ENCODE peak calls at places on chromosomes 12 and 14, in four cellular contexts. H, Z, E and N are unnamed samples.
A peak's percentile ranks its signal among the peaks of the same experiment; 100 is the strongest.

GRCh38 chr14:38199768-38200167 is 7.9 kb upstream of the SSTR1 start:
- DNase-seq in H (no peak), Z (no peak), E (no peak), N (no peak)

GRCh38 chr14:99274346-99275221 is 2.6 kb upstream of the BCL11B start:
- DNase-seq in H (peak; percentile 10), Z (no peak), E (peak; percentile 77), N (peak; percentile 73)

GRCh38 chr12:63319936-63320633 is 169.1 kb upstream of the AVPR1A start:
- DNase-seq in H (no peak), Z (no peak), E (no peak), N (no peak)

GRCh38 chr12:7857916-7858315 is 14.8 kb downstream of the SLC2A14 start:
- DNase-seq in H (no peak), Z (no peak), E (no peak), N (no peak)

GRCh38 chr12:42587564-42588307 is 1.8 kb downstream of the PRICKLE1 start:
- DNase-seq in H (no peak), Z (no peak), E (peak; percentile 10), N (no peak)

GRCh38 chr12:101698782-101699347 is 1.4 kb downstream of the CHPT1 start:
- DNase-seq in H (peak; percentile 47), Z (no peak), E (no peak), N (no peak)

GRCh38 chr12:109523071-109523470 is 45.6 kb downstream of the UBE3B start:
- DNase-seq in H (no peak), Z (no peak), E (no peak), N (no peak)

GRCh38 chr12:11941601-11942360 is 129.0 kb upstream of the BCL2L14 start:
- DNase-seq in H (no peak), Z (no peak), E (no peak), N (no peak)

GRCh38 chr12:43057561-43057960 is 468.0 kb upstream of the PRICKLE1 start:
- DNase-seq in H (no peak), Z (no peak), E (no peak), N (no peak)

GRCh38 chr12:123398177-123398916 is 14.4 kb downstream of the KMT5A start:
- DNase-seq in H (no peak), Z (no peak), E (no peak), N (no peak)

GRCh38 chr12:74780458-74781241 is 243.0 kb downstream of the ATXN7L3B start:
- DNase-seq in H (no peak), Z (no peak), E (no peak), N (no peak)

GRCh38 chr12:52022841-52023181 is 16.1 kb downstream of the TAMALIN start:
- DNase-seq in H (peak; percentile 50), Z (no peak), E (peak; percentile 36), N (no peak)

GRCh38 chr12:69000540-69001243 is 67.7 kb upstream of the CPM start:
- DNase-seq in H (no peak), Z (no peak), E (no peak), N (no peak)

GRCh38 chr12:53066594-53066978 is 12.6 kb downstream of the SPRYD3 start:
- DNase-seq in H (no peak), Z (no peak), E (no peak), N (no peak)

GRCh38 chr12:131287015-131287937 is 333.6 kb downstream of the ADGRD1 start:
- DNase-seq in H (no peak), Z (no peak), E (no peak), N (no peak)

GRCh38 chr14:70073924-70074566 is 114.7 kb downstream of the SLC8A3 start:
- DNase-seq in H (peak; percentile 64), Z (no peak), E (peak; percentile 87), N (peak; percentile 83)

GRCh38 chr14:65098586-65098985 is 3.7 kb downstream of the MAX start:
- DNase-seq in H (no peak), Z (peak; percentile 37), E (no peak), N (no peak)

GRCh38 chr14:95465358-95465757 is 51.1 kb downstream of the SYNE3 start:
- DNase-seq in H (no peak), Z (no peak), E (no peak), N (no peak)

GRCh38 chr14:66443158-66443695 is 42.9 kb upstream of the CCDC196 start:
- DNase-seq in H (no peak), Z (no peak), E (no peak), N (no peak)

GRCh38 chr14:24978862-24979724 is 70.9 kb downstream of the STXBP6 start:
- DNase-seq in H (peak; percentile 19), Z (peak; percentile 46), E (peak; percentile 93), N (no peak)

GRCh38 chr12:62166525-62166924 is 93.7 kb upstream of the USP15 start:
- DNase-seq in H (no peak), Z (no peak), E (no peak), N (no peak)

GRCh38 chr14:89673499-89674225 is 256.6 kb upstream of the FOXN3 start:
- DNase-seq in H (no peak), Z (no peak), E (no peak), N (no peak)

GRCh38 chr12:104664368-104664767 is 207.6 kb downstream of the CHST11 start:
- DNase-seq in H (no peak), Z (no peak), E (no peak), N (no peak)
- TF ChIP-seq FOXK2 in H (no peak), Z (no peak), E (no peak), N (no peak)

GRCh38 chr14:54796961-54797360 is 105.7 kb downstream of the GCH1 start:
- DNase-seq in H (no peak), Z (no peak), E (no peak), N (no peak)
- TF ChIP-seq TARDBP in H (no peak), Z (no peak), E (no peak), N (no peak)

GRCh38 chr12:19971396-19971802 is 396.9 kb upstream of the PDE3A start:
- DNase-seq in H (no peak), Z (no peak), E (peak; percentile 5), N (peak; percentile 14)

GRCh38 chr12:19971881-19972280 is 396.5 kb upstream of the PDE3A start:
- DNase-seq in H (no peak), Z (no peak), E (no peak), N (no peak)

GRCh38 chr12:19970116-19970515 is 398.2 kb upstream of the PDE3A start:
- DNase-seq in H (no peak), Z (no peak), E (no peak), N (no peak)

GRCh38 chr12:19970826-19971225 is 397.5 kb upstream of the PDE3A start:
- DNase-seq in H (no peak), Z (no peak), E (no peak), N (no peak)

DNA sequence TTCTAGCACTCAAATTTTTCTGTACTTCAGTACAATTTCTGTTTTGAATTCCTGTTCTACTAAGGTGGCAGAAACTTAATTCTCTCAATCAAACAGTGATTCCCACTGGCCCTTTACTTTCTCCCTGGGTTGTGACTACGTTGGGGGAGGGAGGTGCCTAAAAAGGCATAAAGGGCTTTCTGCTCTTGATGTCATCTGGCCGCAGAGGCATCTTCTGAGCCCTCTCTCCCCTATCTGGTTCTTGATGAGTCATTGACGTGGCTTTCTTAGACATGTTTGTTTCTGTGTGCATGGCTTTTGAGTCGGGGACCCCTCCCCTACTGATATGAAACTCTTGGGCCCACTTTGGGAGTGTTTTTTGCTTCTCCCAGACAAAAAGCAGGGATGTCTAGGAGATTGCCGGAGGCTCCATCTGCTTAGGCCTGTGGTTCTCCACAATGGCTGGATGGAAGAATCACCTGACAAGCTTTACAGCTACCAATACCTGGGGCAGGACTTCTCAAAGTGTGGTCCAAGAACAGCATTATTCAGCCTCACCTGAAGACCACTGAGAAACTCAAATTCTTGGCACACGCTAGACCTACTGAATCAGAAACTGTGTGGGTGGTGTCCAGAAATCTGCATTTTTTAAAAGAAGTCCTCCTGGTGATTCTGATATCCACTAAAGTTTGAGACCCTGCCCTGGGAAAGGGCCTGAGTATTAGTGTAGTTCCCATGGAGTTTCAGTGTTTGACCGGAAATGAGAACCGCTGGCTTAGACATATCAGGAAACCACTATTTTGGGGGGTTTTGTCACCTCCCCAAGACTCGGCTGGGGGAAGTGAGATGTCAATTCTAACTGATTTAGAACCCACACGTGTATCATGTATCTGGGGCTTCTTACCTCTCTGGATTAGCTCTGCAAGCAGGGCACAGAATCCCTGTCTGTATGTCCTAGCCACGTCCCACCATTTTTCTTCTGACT is 395.7 kb upstream of the PDE3A start:
- DNase-seq in H (no peak), Z (peak; percentile 52), E (no peak), N (no peak)
- TF ChIP-seq FOXK2 in H (no peak), Z (no peak), E (no peak), N (no peak)

GRCh38 chr14:97891515-97891914 is 1094.3 kb downstream of the VRK1 start:
- DNase-seq in H (no peak), Z (no peak), E (no peak), N (no peak)
- TF ChIP-seq TARDBP in H (no peak), Z (no peak), E (no peak), N (no peak)

GRCh38 chr14:73723799-73724621 is 9.8 kb upstream of the PNMA1 start:
- DNase-seq in H (no peak), Z (no peak), E (no peak), N (no peak)
- TF ChIP-seq FOXK2 in H (no peak), Z (no peak), E (no peak), N (no peak)

GRCh38 chr12:76457010-76457409 is 102.6 kb downstream of the OSBPL8 start:
- DNase-seq in H (no peak), Z (no peak), E (no peak), N (no peak)
- TF ChIP-seq TARDBP in H (no peak), Z (no peak), E (no peak), N (no peak)

GRCh38 chr14:52399886-52400599 is 85.9 kb downstream of the PTGER2 start:
- DNase-seq in H (no peak), Z (no peak), E (no peak), N (peak; percentile 65)

GRCh38 chr14:52399104-52399503 is 85.0 kb downstream of the PTGER2 start:
- DNase-seq in H (no peak), Z (no peak), E (no peak), N (peak; percentile 54)

GRCh38 chr14:52400846-52401245 is 86.7 kb downstream of the PTGER2 start:
- DNase-seq in H (no peak), Z (peak; percentile 20), E (no peak), N (no peak)

GRCh38 chr14:52405314-52405713 is 91.2 kb downstream of the PTGER2 start:
- DNase-seq in H (no peak), Z (no peak), E (no peak), N (no peak)

DNA sequence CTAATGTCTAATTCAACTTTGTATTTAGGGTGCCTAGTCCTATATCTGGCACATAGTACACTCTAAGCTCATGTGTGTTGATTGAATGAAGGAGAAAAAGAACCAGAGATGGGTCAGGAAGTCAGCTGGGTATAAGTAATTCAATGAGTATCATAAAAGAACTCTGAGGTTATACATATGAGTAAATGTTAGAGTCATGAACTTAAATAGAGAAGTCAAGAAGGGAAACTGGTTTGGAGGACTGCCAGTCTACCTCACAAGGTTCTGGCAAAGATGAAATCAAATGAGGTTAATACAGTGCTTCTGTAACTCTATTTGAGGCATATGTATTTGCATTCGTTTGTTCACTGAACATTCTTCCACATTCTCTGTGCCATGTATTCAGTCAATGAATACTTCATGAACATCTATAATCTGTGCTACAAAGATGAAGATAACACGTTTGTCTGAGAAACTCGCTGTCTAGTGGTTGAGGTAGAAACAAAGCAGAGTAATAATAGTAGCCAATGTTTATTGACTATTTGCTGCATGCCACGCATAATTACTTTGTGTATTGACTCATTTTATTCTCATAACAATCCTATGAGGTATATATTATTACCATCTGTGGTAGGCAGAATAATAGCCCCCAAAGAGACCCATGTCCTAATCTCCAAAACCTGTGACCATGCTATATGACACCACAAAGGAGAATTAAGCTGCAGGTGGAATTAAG is 88.9 kb downstream of the PTGER2 start:
- DNase-seq in H (no peak), Z (peak; percentile 21), E (no peak), N (no peak)
- TF ChIP-seq FOXK2 in H (no peak), Z (no peak), E (no peak), N (no peak)

GRCh38 chr12:118402251-118402650 is 25.9 kb downstream of the SUDS3 start:
- DNase-seq in H (no peak), Z (no peak), E (no peak), N (no peak)
- TF ChIP-seq TARDBP in H (no peak), Z (no peak), E (no peak), N (no peak)

GRCh38 chr14:20603813-20604212 is 12.6 kb upstream of the RNASE12 start:
- DNase-seq in H (no peak), Z (no peak), E (no peak), N (no peak)
- TF ChIP-seq FOXK2 in H (no peak), Z (no peak), E (no peak), N (no peak)